ENCODE peak calls at places on chromosome 12, in five cellular contexts. P is activated naive CD4-positive, alpha-beta T cell; N is pons; F is GM19239; Q is coronary artery. B is an unnamed sample.

GRCh38 chr12:88142610-88142991 is 494 bp downstream of the TMTC3 start:
- DNase-seq in P (no peak), N (peak; percentile 18), F (no peak), Q (no peak), B (no peak)

GRCh38 chr12:13293086-13293485 is 96.6 kb downstream of the EMP1 start:
- DNase-seq in P (no peak), N (no peak), F (no peak), Q (peak; percentile 24), B (no peak)

GRCh38 chr12:3321881-3322280 is 169.1 kb upstream of the PRMT8 start:
- DNase-seq in P (no peak), N (no peak), F (no peak), Q (no peak), B (no peak)

GRCh38 chr12:26841085-26841484 is 8.1 kb upstream of the ITPR2 start:
- DNase-seq in P (no peak), N (no peak), F (no peak), Q (no peak), B (no peak)

GRCh38 chr12:54383041-54383609 is 1.4 kb downstream of the ZNF385A start:
- DNase-seq in P (no peak), N (no peak), F (no peak), Q (no peak), B (no peak)

GRCh38 chr12:108571604-108572165 is 9.3 kb downstream of the ISCU start:
- DNase-seq in P (no peak), N (no peak), F (no peak), Q (no peak), B (no peak)

GRCh38 chr12:1937481-1938224 is 19.2 kb upstream of the CACNA2D4 start:
- DNase-seq in P (no peak), N (peak; percentile 52), F (no peak), Q (no peak), B (no peak)

GRCh38 chr12:28427046-28427445 is 236.8 kb downstream of the CCDC91 start:
- DNase-seq in P (no peak), N (no peak), F (no peak), Q (no peak), B (no peak)

GRCh38 chr12:101909646-101910045 is 32.3 kb downstream of the DRAM1 start:
- DNase-seq in P (no peak), N (no peak), F (no peak), Q (no peak), B (no peak)

GRCh38 chr12:33628087-33628486 is 188.5 kb upstream of the SYT10 start:
- DNase-seq in P (no peak), N (no peak), F (no peak), Q (no peak), B (no peak)

GRCh38 chr12:21276826-21277225 is 57.9 kb downstream of the SLCO1A2 start:
- DNase-seq in P (no peak), N (no peak), F (no peak), Q (no peak), B (no peak)

GRCh38 chr12:46779879-46780278 is 45.9 kb downstream of the SLC38A4 start:
- DNase-seq in P (no peak), N (no peak), F (no peak), Q (no peak), B (no peak)